ENCODE peak calls at places on chromosome 1, in six cellular contexts. T is erythroblast; M is left colon; X is activated CD4-positive, alpha-beta memory T cell treated with anti-CD3 and anti-CD28 coated beads for 36 hours; U is hepatocyte; V is HL-60. W is an unnamed sample.

GRCh38 chr1:174800221-174800791 is 199.4 kb upstream of the CACYBP start:
- DNase-seq in M (no peak), T (no peak), U (peak; percentile 10), V (no peak), X (peak; percentile 33), W (no peak)

GRCh38 chr1:39898648-39899603 is 2.8 kb downstream of the MYCL start:
- DNase-seq in T (peak; percentile 19), X (no peak), U (peak; percentile 72), M (peak; percentile 48), V (no peak), W (no peak)

GRCh38 chr1:207316622-207317510 is 4.6 kb upstream of the CD55 start:
- DNase-seq in M (peak; percentile 58), U (peak; percentile 73), X (no peak), V (peak; percentile 95), T (peak; percentile 60), W (no peak)

GRCh38 chr1:183609313-183609712 is 19.1 kb upstream of the NCF2 start:
- DNase-seq in V (peak; percentile 89), X (peak; percentile 34), T (peak; percentile 14), M (peak; percentile 60), U (peak; percentile 39), W (no peak)

GRCh38 chr1:215290018-215290417 is 207.5 kb downstream of the KCNK2 start:
- DNase-seq in X (no peak), T (no peak), M (no peak), V (no peak), U (no peak), W (no peak)

GRCh38 chr1:239247299-239247698 is 139.1 kb upstream of the CHRM3 start:
- DNase-seq in X (no peak), U (no peak), M (no peak), T (peak; percentile 28), V (no peak), W (no peak)

GRCh38 chr1:30190481-30191153 is 532.8 kb downstream of the MATN1 start:
- DNase-seq in X (no peak), U (no peak), M (no peak), V (no peak), T (no peak), W (no peak)

GRCh38 chr1:204150702-204151561 is 912 bp downstream of the ETNK2 start:
- DNase-seq in T (no peak), X (no peak), V (no peak), U (no peak), M (no peak), W (no peak)

W was measured in mesenteric fat pad.